ENCODE peak calls at places on chromosomes 3 and 15, in nine cellular contexts. J is glutamatergic neuron, O is body of pancreas, X is transverse colon, H is Panc1, G is astrocyte of the spinal cord, K is fibroblast of pulmonary artery, N is cardiac muscle cell, I is upper lobe of right lung. Q is an unnamed sample.

GRCh38 chr15:48861813-48862431 is 16.0 kb upstream of the EID1 start:
- DNase-seq in J (no peak), O (peak; percentile 17), X (peak; percentile 8), H (no peak), G (peak; percentile 77), K (peak; percentile 86), N (peak; percentile 87), I (no peak), Q (peak; percentile 54)

GRCh38 chr3:106172780-106173179 is 304.0 kb upstream of the CBLB start:
- DNase-seq in J (no peak), O (no peak), X (no peak), H (no peak), G (no peak), K (no peak), N (no peak), I (no peak), Q (no peak)

GRCh38 chr15:65888998-65889397 is 19.7 kb downstream of the RAB11A start:
- DNase-seq in J (no peak), O (no peak), X (no peak), H (no peak), G (no peak), K (no peak), N (no peak), I (no peak), Q (no peak)

GRCh38 chr3:130963878-130964277 is 62.7 kb downstream of the ASTE1 start:
- DNase-seq in J (no peak), O (no peak), X (no peak), H (peak; percentile 89), G (peak; percentile 96), K (peak; percentile 99), N (peak; percentile 97), I (no peak), Q (no peak)

GRCh38 chr15:92001307-92001706 is 147.8 kb downstream of the SLCO3A1 start:
- DNase-seq in J (no peak), O (no peak), X (no peak), H (no peak), G (no peak), K (no peak), N (no peak), I (no peak), Q (no peak)

GRCh38 chr3:41715376-41715775 is 246.5 kb downstream of the ULK4 start:
- DNase-seq in J (no peak), O (no peak), X (no peak), H (no peak), G (no peak), K (no peak), N (no peak), I (no peak), Q (no peak)

GRCh38 chr3:95705786-95706418 is 1108.5 kb upstream of the EPHA6 start:
- DNase-seq in J (no peak), O (no peak), X (no peak), H (no peak), G (no peak), K (no peak), N (no peak), I (no peak), Q (no peak)

GRCh38 chr3:32421185-32421584 is 29.5 kb downstream of the CMTM7 start:
- DNase-seq in J (no peak), O (no peak), X (no peak), H (no peak), G (no peak), K (no peak), N (no peak), I (no peak), Q (no peak)

GRCh38 chr15:41183580-41183979 is 47.0 kb downstream of the EXD1 start:
- DNase-seq in J (no peak), O (no peak), X (no peak), H (no peak), G (peak; percentile 1), K (no peak), N (no peak), I (no peak), Q (no peak)

GRCh38 chr3:54433846-54434245 is 311.5 kb downstream of the CACNA2D3 start:
- DNase-seq in J (peak; percentile 51), O (no peak), X (no peak), H (no peak), G (no peak), K (no peak), N (peak; percentile 5), I (no peak), Q (peak; percentile 51)

GRCh38 chr3:51750878-51751277 is 28.2 kb downstream of the IQCF6 start:
- DNase-seq in J (no peak), O (no peak), X (no peak), H (no peak), G (no peak), K (no peak), N (no peak), I (no peak), Q (no peak)

GRCh38 chr15:66943456-66944095 is 121.8 kb upstream of the SMAD3 start:
- DNase-seq in J (no peak), O (no peak), X (peak; percentile 62), H (no peak), G (no peak), K (no peak), N (no peak), I (no peak), Q (no peak)

GRCh38 chr3:121757087-121757811 is 7.7 kb upstream of the GOLGB1 start:
- DNase-seq in J (no peak), O (no peak), X (no peak), H (no peak), G (no peak), K (peak; percentile 81), N (peak; percentile 93), I (no peak), Q (no peak)

GRCh38 chr3:19213608-19214220 is 65.4 kb downstream of the KCNH8 start:
- DNase-seq in J (no peak), O (no peak), X (no peak), H (no peak), G (no peak), K (no peak), N (no peak), I (no peak), Q (no peak)

GRCh38 chr3:115272036-115272824 is 125.1 kb upstream of the ZBTB20 start:
- DNase-seq in J (no peak), O (no peak), X (no peak), H (no peak), G (peak; percentile 91), K (peak; percentile 70), N (peak; percentile 68), I (no peak), Q (no peak)

DNA sequence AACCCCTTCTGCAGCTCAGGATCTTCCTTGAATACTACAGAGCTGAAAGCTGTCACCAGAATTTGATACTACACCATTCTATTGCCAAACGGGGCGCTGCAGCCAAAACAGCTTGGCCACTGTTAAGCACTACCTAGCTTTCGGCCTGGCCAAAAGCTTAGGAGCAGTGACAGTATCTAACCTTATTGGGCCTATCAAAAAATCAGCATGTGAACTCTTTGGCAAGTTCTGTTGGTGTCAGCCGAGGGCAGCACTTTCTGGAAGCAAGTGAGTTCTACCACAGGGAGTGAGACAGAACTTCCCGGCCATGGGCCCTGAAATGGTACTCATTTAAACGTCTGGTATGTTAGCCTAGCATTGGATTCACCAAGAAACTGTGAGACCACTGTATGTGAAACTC is 16.1 kb upstream of the GYG1 start:
- DNase-seq in J (no peak), O (no peak), X (no peak), H (no peak), G (no peak), K (no peak), N (peak; percentile 33), I (no peak), Q (no peak)
- TF ChIP-seq CTCF in J (no peak), O (no peak), X (no peak), H (no peak), G (no peak), K (no peak), N (peak; percentile 10), I (no peak), Q (no peak)

DNA sequence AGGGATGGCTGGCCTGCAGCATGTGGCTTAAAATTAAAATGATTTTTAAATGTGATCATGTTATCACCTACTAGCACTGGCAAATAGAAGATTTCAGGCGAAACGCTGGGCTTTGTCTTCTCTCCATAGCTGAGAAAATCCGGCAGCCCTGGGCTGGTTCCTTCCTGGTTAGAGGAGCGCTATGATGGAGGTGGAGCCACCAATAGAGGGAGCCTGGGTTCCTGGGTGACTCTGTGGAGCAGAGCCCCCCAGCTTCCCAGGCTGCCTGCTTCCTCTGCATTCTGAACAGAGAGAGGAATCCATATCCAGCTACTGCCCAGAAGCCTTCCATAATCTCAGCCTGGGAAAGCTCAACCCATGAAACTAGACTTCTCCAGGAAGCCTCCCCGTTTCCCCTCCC is 32.6 kb upstream of the IQSEC1 start:
- DNase-seq in J (no peak), O (no peak), X (no peak), H (no peak), G (no peak), K (no peak), N (no peak), I (no peak), Q (no peak)
- TF ChIP-seq CTCF in J (no peak), O (no peak), X (no peak), H (no peak), G (no peak), K (no peak), N (no peak), I (no peak), Q (no peak)

GRCh38 chr3:27145719-27146118 is 223.5 kb downstream of the NEK10 start:
- DNase-seq in J (no peak), O (no peak), X (no peak), H (no peak), G (no peak), K (no peak), N (no peak), I (no peak), Q (no peak)

GRCh38 chr3:27138562-27138961 is 230.6 kb downstream of the NEK10 start:
- DNase-seq in J (no peak), O (no peak), X (no peak), H (no peak), G (no peak), K (no peak), N (no peak), I (no peak), Q (no peak)

GRCh38 chr3:27138005-27138404 is 231.2 kb downstream of the NEK10 start:
- DNase-seq in J (no peak), O (no peak), X (no peak), H (no peak), G (no peak), K (no peak), N (no peak), I (no peak), Q (no peak)

GRCh38 chr3:27146786-27147185 is 222.4 kb downstream of the NEK10 start:
- DNase-seq in J (no peak), O (no peak), X (no peak), H (no peak), G (no peak), K (no peak), N (no peak), I (no peak), Q (no peak)

GRCh38 chr3:27141668-27142067 is 227.5 kb downstream of the NEK10 start:
- DNase-seq in J (no peak), O (no peak), X (no peak), H (no peak), G (no peak), K (no peak), N (no peak), I (no peak), Q (no peak)
- TF ChIP-seq CTCF in J (no peak), O (no peak), X (no peak), H (peak; percentile 31), G (no peak), K (no peak), N (no peak), I (no peak), Q (no peak)

DNA sequence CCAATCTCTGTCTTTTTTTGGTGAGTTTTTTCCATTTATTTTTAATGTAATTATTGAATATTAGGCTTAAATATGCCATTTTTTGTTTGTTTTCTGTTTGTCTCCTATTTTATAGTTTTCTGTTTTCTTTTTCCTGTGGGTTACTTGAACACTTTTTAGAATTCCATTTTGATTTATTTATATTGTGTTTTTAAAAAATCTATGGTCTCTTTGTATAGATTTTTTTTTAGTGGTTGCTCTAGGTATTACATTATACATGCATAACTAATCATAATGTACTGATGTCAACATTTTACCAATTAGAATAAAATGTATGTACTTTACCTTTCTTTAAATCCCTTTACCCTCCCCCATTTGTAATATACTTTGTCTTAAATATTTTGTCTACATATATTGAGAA is 56.2 kb downstream of the RASA2 start:
- DNase-seq in J (no peak), O (no peak), X (no peak), H (no peak), G (no peak), K (no peak), N (no peak), I (no peak), Q (no peak)
- TF ChIP-seq CTCF in J (peak; percentile 68), O (no peak), X (peak; percentile 6), H (no peak), G (no peak), K (no peak), N (no peak), I (no peak), Q (peak; percentile 37)